ENCODE peak calls at places on chromosomes 4 and X, in four cellular contexts. B is breast epithelium, Z is A549, H is body of pancreas. O is an unnamed sample.

GRCh38 chrX:40845331-40845911 is 110.1 kb upstream of the MED14 start:
- DNase-seq in B (no peak), H (no peak), Z (no peak), O (peak; percentile 57)

GRCh38 chrX:9396930-9397329 is 67.9 kb upstream of the TBL1X start:
- DNase-seq in Z (no peak), B (no peak), H (no peak), O (no peak)

GRCh38 chr4:24169956-24170355 is 280.1 kb upstream of the PPARGC1A start:
- DNase-seq in H (no peak), Z (no peak), B (no peak), O (no peak)

GRCh38 chr4:128591482-128591881 is 218.0 kb upstream of the JADE1 start:
- DNase-seq in H (no peak), Z (no peak), B (no peak), O (no peak)

GRCh38 chr4:77332696-77333270 is 175.8 kb downstream of the CCNG2 start:
- DNase-seq in H (no peak), B (no peak), Z (no peak), O (no peak)

GRCh38 chr4:25449270-25449669 is 72.2 kb downstream of the ANAPC4 start:
- DNase-seq in B (no peak), Z (no peak), H (no peak), O (no peak)

GRCh38 chr4:26779674-26780073 is 81.0 kb upstream of the STIM2 start:
- DNase-seq in H (no peak), B (no peak), Z (no peak), O (no peak)

GRCh38 chrX:3136161-3136961 is 95.1 kb downstream of the ARSF start:
- DNase-seq in Z (no peak), H (no peak), B (no peak), O (no peak)

GRCh38 chr4:88629826-88630225 is 37.5 kb downstream of the HERC3 start:
- DNase-seq in H (no peak), Z (no peak), B (no peak), O (no peak)

GRCh38 chr4:15420642-15421041 is 7.2 kb upstream of the C1QTNF7 start:
- DNase-seq in B (no peak), H (no peak), Z (no peak), O (no peak)

GRCh38 chr4:173168396-173169177 is at the start of gene GALNT7:
- DNase-seq in B (peak; percentile 80), H (peak; percentile 84), Z (peak; percentile 75), O (peak; percentile 84)

GRCh38 chr4:173167793-173168395 is 717 bp upstream of the GALNT7 start:
- DNase-seq in B (no peak), Z (peak; percentile 47), H (peak; percentile 76), O (peak; percentile 44)

GRCh38 chr4:173170210-173170778 is 1.7 kb downstream of the GALNT7 start:
- DNase-seq in H (no peak), B (no peak), Z (no peak), O (no peak)

GRCh38 chr4:173169428-173170209 is 1.0 kb downstream of the GALNT7 start:
- DNase-seq in H (peak; percentile 60), Z (peak; percentile 34), B (peak; percentile 54), O (peak; percentile 71)

DNA sequence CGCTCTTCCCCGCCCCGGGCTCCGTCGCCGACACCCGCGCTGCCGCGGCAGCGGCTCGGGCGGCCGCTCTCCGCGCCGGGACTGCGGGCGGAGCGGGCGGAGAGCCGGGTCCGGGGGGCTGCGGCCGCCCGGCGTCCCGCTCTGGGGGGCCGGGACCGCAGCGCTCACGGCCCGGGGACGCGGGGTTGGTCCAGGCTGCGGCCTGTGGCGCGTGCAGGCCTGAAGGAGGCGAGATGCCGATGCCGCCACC is 492 bp downstream of the GALNT7 start:
- DNase-seq in Z (no peak), H (no peak), B (no peak), O (no peak)
- TF ChIP-seq POLR2A in Z (no peak), H (no peak), B (no peak), O (peak; percentile 7)

GRCh38 chr4:74262522-74262921 is 45.7 kb upstream of the EPGN start:
- DNase-seq in B (no peak), H (no peak), Z (no peak), O (no peak)
- H3K4me1 ChIP-seq in B (no peaks in the 10 kb centered on the region), H (peaks cover 8% of the 10 kb centered on the region), Z (no peaks in the 10 kb centered on the region), O (no peaks in the 10 kb centered on the region)

DNA sequence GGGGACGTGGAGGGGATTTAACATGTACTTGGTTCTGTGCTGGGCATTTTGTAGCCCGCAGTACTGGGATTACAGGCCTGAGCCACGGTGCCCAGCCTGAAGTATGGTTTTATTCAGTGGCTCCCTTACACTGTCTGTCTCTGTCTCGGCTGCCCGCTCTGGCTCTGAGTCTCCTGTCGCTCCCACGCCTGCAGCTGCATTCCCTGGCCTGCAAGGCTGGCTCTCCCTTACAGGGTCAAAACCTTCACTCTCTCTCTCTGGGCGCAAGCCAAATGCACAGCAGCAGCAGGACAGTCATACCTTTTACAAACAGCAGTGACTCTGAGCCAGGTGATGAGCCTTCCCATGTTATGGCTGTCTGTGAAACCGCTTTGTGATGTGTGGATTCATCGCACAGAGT is 72.1 kb downstream of the HTRA3 start:
- DNase-seq in B (no peak), H (no peak), Z (no peak), O (peak; percentile 62)
- H3K27ac ChIP-seq in B (peak overlapping the region; percentile 64), H (no peak overlapping the region), Z (no peak overlapping the region), O (peak overlapping the region; percentile 62)

DNA sequence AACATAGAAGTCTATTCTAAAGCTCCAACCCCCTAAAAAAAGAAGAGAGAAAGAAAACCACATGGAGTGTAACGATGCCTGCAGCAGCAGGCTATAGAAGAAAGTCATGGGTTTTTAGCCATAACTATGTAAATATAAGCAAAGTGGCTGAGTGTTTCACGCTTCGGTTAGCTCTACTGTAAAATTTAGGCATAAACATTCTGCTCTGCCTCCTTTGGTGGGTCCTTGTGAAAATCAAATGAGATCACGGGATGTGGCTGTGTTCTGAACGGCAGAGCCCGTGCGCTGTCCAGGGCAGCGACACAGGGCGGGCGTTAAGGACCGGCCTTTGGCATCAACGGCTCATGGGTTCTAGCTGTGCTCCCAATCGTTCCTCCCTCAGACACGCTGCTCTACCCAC is 78.3 kb downstream of the IRF2 start:
- DNase-seq in B (no peak), Z (no peak), H (no peak), O (no peak)
- TF ChIP-seq POLR2A in B (no peak), Z (no peak), H (no peak), O (no peak)

GRCh38 chr4:110485452-110485851 is 9.5 kb downstream of the ENPEP start:
- DNase-seq in Z (no peak), H (no peak), B (no peak), O (no peak)
- H3K4me1 ChIP-seq in Z (no peaks in the 10 kb centered on the region), H (peaks cover 9% of the 10 kb centered on the region), B (no peaks in the 10 kb centered on the region), O (no peaks in the 10 kb centered on the region)

GRCh38 chrX:17839269-17839668 is 21.8 kb downstream of the RAI2 start:
- DNase-seq in H (no peak), Z (no peak), B (no peak), O (no peak)
- H3K27ac ChIP-seq in H (no peak overlapping the region), Z (no peak overlapping the region), B (no peak overlapping the region), O (no peak overlapping the region)

DNA sequence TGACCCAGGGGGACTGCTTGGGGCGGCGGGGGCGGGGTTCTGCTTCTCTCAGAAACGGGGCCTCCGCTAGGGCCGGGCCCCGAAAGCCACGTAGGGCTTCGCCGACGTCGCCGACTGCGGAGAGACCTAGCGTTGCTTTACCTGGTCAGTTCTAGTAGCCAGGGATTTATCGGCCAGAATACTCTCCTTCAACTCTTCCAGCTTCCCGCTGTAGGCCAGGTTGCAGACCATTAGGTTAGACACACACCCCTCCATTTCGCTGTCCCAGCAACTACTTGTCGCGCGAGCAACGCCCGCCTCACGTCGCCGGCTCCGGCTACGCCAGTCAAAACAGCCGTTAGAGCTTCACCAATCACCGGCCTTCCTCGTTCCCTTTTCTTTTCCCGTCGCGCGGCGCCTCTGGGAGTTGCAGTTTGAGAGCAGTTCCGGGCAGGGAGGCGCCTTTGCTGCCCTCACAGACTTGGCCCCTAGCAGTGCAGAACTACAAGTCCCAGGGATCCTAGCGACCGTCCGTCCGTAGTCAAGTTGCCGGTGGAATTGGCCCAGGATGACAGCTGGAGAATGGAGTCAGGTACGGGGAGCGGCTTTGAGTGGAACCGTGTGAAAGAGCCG is at the start of the genes ATG4A and PSMD10:
- DNase-seq in H (peak; percentile 94), B (peak; percentile 88), Z (peak; percentile 77), O (peak; percentile 94)
- TF ChIP-seq POLR2A in H (peak; percentile 82), B (peak; percentile 56), Z (peak; percentile 49), O (no peak)

DNA sequence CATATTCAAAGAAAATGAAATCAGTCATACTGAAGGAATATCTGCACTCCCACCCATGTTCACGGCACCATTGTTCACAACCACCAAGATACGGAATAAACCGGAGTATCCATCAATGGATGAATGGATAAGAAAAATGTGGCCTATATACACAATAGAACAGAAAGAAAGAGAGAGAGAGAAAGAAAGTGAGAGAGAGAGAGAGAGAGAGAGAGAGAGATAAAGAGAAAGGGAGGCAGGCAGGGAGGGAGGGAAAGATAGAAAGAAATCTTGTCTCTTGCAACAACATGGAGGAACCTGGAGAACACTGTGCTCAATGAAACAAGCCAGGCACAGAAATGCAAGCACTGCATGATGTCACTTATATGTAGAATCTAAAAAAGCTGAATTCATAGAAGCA is 52.4 kb downstream of the ANKRD17 start:
- DNase-seq in B (no peak), H (no peak), Z (no peak), O (no peak)
- H3K4me1 ChIP-seq in B (no peaks in the 10 kb centered on the region), H (no peaks in the 10 kb centered on the region), Z (peaks cover 3% of the 10 kb centered on the region), O (no peaks in the 10 kb centered on the region)